ENCODE peak calls at places on chromosomes 6 and 20, in eight cellular contexts. D is adrenal gland; H is GM23338; B is prostate gland; V is RWPE2; J is body of pancreas; S is naive thymus-derived CD4-positive, alpha-beta T cell; O is ovary. R is an unnamed sample.
A peak's percentile ranks its signal among the peaks of the same experiment; 100 is the strongest.

GRCh38 chr6:106039836-106040592 is 46.1 kb upstream of the PRDM1 start:
- DNase-seq in J (no peak), S (no peak), V (no peak), D (no peak), B (no peak), O (no peak), H (no peak), R (peak; percentile 84)

GRCh38 chr6:85015396-85015990 is 251.1 kb upstream of the TBX18 start:
- DNase-seq in B (no peak), O (peak; percentile 45), V (no peak), H (peak; percentile 93), D (peak; percentile 55), S (no peak), J (peak; percentile 51), R (peak; percentile 86)

GRCh38 chr20:25549866-25550477 is 35.4 kb downstream of the NINL start:
- DNase-seq in B (no peak), J (no peak), S (no peak), H (no peak), O (no peak), V (no peak), D (no peak), R (no peak)

GRCh38 chr6:10837009-10837691 is 1.2 kb downstream of the MAK start:
- DNase-seq in H (peak; percentile 65), B (peak; percentile 14), V (no peak), D (peak; percentile 52), O (peak; percentile 37), J (peak; percentile 18), S (no peak), R (peak; percentile 46)

GRCh38 chr6:111552999-111553398 is 52.7 kb downstream of the TRAF3IP2 start:
- DNase-seq in J (no peak), V (no peak), H (no peak), D (no peak), O (no peak), B (no peak), S (no peak), R (peak; percentile 51)

GRCh38 chr20:48845721-48846306 is 18.0 kb upstream of the PREX1 start:
- DNase-seq in O (no peak), V (no peak), D (no peak), S (no peak), B (no peak), H (no peak), J (no peak), R (no peak)

GRCh38 chr6:29737707-29738630 is 14.7 kb downstream of the HLA-F start:
- DNase-seq in S (peak; percentile 65), J (peak; percentile 84), V (no peak), O (peak; percentile 47), D (peak; percentile 70), H (peak; percentile 94), B (peak; percentile 74), R (peak; percentile 76)

GRCh38 chr6:112356994-112357393 is 9.9 kb downstream of the RFPL4B start:
- DNase-seq in S (no peak), B (no peak), H (no peak), D (no peak), J (no peak), O (no peak), V (no peak), R (no peak)

GRCh38 chr6:93304514-93304913 is 114.8 kb downstream of the EPHA7 start:
- DNase-seq in J (no peak), D (no peak), H (peak; percentile 13), O (no peak), S (no peak), V (no peak), B (no peak), R (peak; percentile 18)

GRCh38 chr20:62040933-62041332 is 24.7 kb downstream of the TAF4 start:
- DNase-seq in S (no peak), V (peak; percentile 79), H (no peak), O (no peak), D (no peak), J (no peak), B (no peak), R (no peak)

GRCh38 chr20:37534401-37535157 is 6.9 kb upstream of the BLCAP start:
- DNase-seq in V (peak; percentile 52), O (peak; percentile 43), S (no peak), J (peak; percentile 78), D (no peak), H (peak; percentile 88), B (peak; percentile 75), R (peak; percentile 77)

GRCh38 chr6:150451767-150452641 is 83.2 kb downstream of the IYD start:
- DNase-seq in D (no peak), J (no peak), H (no peak), V (no peak), B (no peak), S (no peak), O (no peak), R (no peak)

GRCh38 chr6:150448221-150448620 is 79.4 kb downstream of the IYD start:
- DNase-seq in O (no peak), D (no peak), V (no peak), S (no peak), B (no peak), J (no peak), H (no peak), R (peak; percentile 25)

GRCh38 chr6:150453357-150453756 is 84.5 kb downstream of the IYD start:
- DNase-seq in H (no peak), V (no peak), S (no peak), D (no peak), O (no peak), B (no peak), J (no peak), R (no peak)

GRCh38 chr6:150452642-150453243 is 83.9 kb downstream of the IYD start:
- DNase-seq in B (no peak), V (no peak), D (peak; percentile 67), S (no peak), J (peak; percentile 7), O (no peak), H (no peak), R (no peak)

GRCh38 chr6:150450918-150451317 is 82.1 kb downstream of the IYD start:
- DNase-seq in V (no peak), O (no peak), S (no peak), J (no peak), B (no peak), D (no peak), H (no peak), R (no peak)
- H3K27ac ChIP-seq in V (no peak overlapping the region), O (no peak overlapping the region), S (no peak overlapping the region), J (no peak overlapping the region), B (no peak overlapping the region), D (no peak overlapping the region), H (no peak overlapping the region), R (no peak overlapping the region)

DNA sequence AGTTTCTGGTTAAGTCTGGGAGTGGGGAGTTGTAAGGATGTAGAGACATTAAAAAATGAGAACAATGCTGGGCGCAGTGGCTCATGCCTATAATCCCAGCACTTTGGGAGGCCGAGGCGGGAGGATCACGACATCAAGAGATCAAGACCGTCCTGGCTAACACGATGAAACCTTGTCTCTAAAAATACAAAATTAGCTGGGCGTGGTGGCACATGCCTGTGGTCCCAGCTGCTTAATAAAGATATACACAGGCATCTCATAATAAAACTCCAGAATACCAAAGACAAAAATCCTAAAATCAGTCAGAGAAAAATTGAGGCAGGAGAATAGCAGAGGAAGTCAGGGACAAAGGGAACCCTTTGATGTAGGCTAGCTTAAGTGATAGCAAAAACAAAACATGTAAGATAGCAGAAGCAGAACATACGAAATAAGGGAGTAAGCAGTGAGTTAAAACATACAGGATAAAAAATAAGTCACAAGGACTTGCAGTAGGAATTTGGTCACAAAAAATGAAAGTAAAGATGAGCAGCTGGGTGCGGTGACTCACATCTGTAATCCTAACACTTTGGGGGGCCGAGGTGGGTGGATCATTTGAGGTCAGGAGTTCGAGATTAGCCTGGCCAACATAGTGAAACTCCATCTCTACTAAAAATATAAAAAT is 23.6 kb downstream of the DDX43 start:
- DNase-seq in J (no peak), V (no peak), D (no peak), B (no peak), O (no peak), S (no peak), H (no peak), R (no peak)
- H3K4me1 ChIP-seq in J (no peaks in the 10 kb centered on the region), V (no peaks in the 10 kb centered on the region), D (no peaks in the 10 kb centered on the region), B (no peaks in the 10 kb centered on the region), O (no peaks in the 10 kb centered on the region), S (peaks cover 10% of the 10 kb centered on the region), H (no peaks in the 10 kb centered on the region), R (no peaks in the 10 kb centered on the region)

GRCh38 chr20:18314786-18315406 is 26.6 kb downstream of the ZNF133 start:
- DNase-seq in V (peak; percentile 87), H (no peak), O (no peak), J (no peak), D (no peak), S (no peak), B (no peak), R (no peak)

GRCh38 chr20:18316166-18316565 is 27.8 kb downstream of the ZNF133 start:
- DNase-seq in O (no peak), H (no peak), S (no peak), D (no peak), J (no peak), B (no peak), V (no peak), R (no peak)

GRCh38 chr20:18313410-18313809 is 25.1 kb downstream of the ZNF133 start:
- DNase-seq in B (no peak), V (no peak), D (no peak), O (no peak), H (no peak), S (no peak), J (no peak), R (no peak)

GRCh38 chr20:18310592-18310991 is 22.3 kb downstream of the ZNF133 start:
- DNase-seq in J (no peak), H (no peak), B (no peak), D (no peak), O (no peak), S (no peak), V (no peak), R (no peak)

GRCh38 chr20:18312723-18313122 is 24.4 kb downstream of the ZNF133 start:
- DNase-seq in H (no peak), D (no peak), V (no peak), O (no peak), S (no peak), J (no peak), B (no peak), R (no peak)
- H3K27ac ChIP-seq in H (no peak overlapping the region), D (no peak overlapping the region), V (peak overlapping the region; percentile 89), O (no peak overlapping the region), S (no peak overlapping the region), J (no peak overlapping the region), B (no peak overlapping the region), R (no peak overlapping the region)

DNA sequence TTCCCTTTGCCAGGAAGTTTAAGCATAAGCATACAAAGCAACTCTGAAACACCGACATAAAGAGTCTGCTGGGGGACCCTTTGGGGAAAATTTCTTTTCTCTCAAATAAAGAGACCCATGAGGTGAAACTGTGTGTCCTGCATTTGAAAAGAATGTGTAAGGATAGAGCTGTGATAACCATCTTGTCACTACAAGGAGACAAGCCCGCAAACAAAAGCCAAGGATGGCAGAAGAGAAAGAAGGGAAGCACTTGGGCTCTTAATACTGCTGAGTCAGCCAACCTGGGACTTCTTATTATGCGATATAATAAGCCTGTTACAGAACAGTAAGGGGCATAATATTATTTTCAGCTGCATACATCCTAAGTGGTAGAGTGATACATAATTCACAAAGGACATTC is 52.5 kb downstream of the NUDT3 start:
- DNase-seq in O (no peak), V (no peak), J (no peak), H (no peak), B (no peak), S (no peak), D (no peak), R (peak; percentile 61)
- H3K4me1 ChIP-seq in O (peaks cover 5% of the 10 kb centered on the region), V (no peaks in the 10 kb centered on the region), J (peaks cover 17% of the 10 kb centered on the region), H (peaks cover 7% of the 10 kb centered on the region), B (peaks cover 4% of the 10 kb centered on the region), S (no peaks in the 10 kb centered on the region), D (peaks cover 37% of the 10 kb centered on the region), R (peaks cover 9% of the 10 kb centered on the region)

GRCh38 chr6:15081437-15081836 is 164.4 kb upstream of the JARID2 start:
- DNase-seq in J (no peak), H (no peak), D (no peak), S (no peak), B (no peak), V (no peak), O (no peak), R (no peak)
- H3K27ac ChIP-seq in J (no peak overlapping the region), H (no peak overlapping the region), D (no peak overlapping the region), S (no peak overlapping the region), B (no peak overlapping the region), V (no peak overlapping the region), O (no peak overlapping the region), R (no peak overlapping the region)

R was measured in mesendoderm.